ENCODE peak calls at places on chromosome 18, in seven cellular contexts. Z, B, J, M, H, V and Q are unnamed samples.

GRCh38 chr18:33472554-33472953 is 32.0 kb upstream of the CCDC178 start:
- DNase-seq in Z (no peak), B (no peak), J (no peak), M (no peak), H (no peak), V (no peak), Q (no peak)

GRCh38 chr18:28158083-28158581 is 18.8 kb downstream of the CDH2 start:
- DNase-seq in Z (no peak), B (no peak), J (no peak), M (peak), H (no peak), V (no peak), Q (no peak)

GRCh38 chr18:70195852-70196434 is 9.5 kb downstream of the RTTN start:
- DNase-seq in Z (no peak), B (peak), J (no peak), M (peak), H (peak), V (no peak), Q (peak)

GRCh38 chr18:55781481-55781957 is 193.5 kb upstream of the TCF4 start:
- DNase-seq in Z (no peak), B (no peak), J (peak), M (peak), H (peak), V (no peak), Q (no peak)

GRCh38 chr18:74509856-74510769 is 13.9 kb downstream of the CNDP2 start:
- DNase-seq in Z (no peak), B (no peak), J (no peak), M (no peak), H (no peak), V (no peak), Q (no peak)

GRCh38 chr18:46034230-46034629 is 37.8 kb downstream of the PSTPIP2 start:
- DNase-seq in Z (no peak), B (no peak), J (no peak), M (no peak), H (no peak), V (no peak), Q (no peak)

GRCh38 chr18:13260114-13260926 is 41.8 kb downstream of the LDLRAD4 start:
- DNase-seq in Z (no peak), B (no peak), J (no peak), M (no peak), H (no peak), V (no peak), Q (no peak)

GRCh38 chr18:44458777-44459176 is 221.9 kb upstream of the SETBP1 start:
- DNase-seq in Z (no peak), B (no peak), J (no peak), M (no peak), H (no peak), V (no peak), Q (no peak)

GRCh38 chr18:23784811-23785245 is 95.6 kb downstream of the LAMA3 start:
- DNase-seq in Z (no peak), B (no peak), J (no peak), M (no peak), H (no peak), V (no peak), Q (no peak)

GRCh38 chr18:75350857-75351256 is 76.6 kb downstream of the SMIM21 start:
- DNase-seq in Z (no peak), B (no peak), J (no peak), M (no peak), H (no peak), V (no peak), Q (no peak)

GRCh38 chr18:12362473-12363174 is 14.4 kb downstream of the AFG3L2 start:
- DNase-seq in Z (no peak), B (no peak), J (no peak), M (no peak), H (no peak), V (no peak), Q (no peak)

GRCh38 chr18:11577271-11578112 is 31.9 kb upstream of the SLC35G4 start:
- DNase-seq in Z (no peak), B (no peak), J (no peak), M (no peak), H (no peak), V (no peak), Q (no peak)

GRCh38 chr18:24741961-24742738 is 281.7 kb downstream of the HRH4 start:
- DNase-seq in Z (no peak), B (no peak), J (no peak), M (no peak), H (no peak), V (no peak), Q (no peak)

GRCh38 chr18:12403601-12404506 is 3.9 kb upstream of the PRELID3A start:
- DNase-seq in Z (no peak), B (no peak), J (no peak), M (no peak), H (peak), V (no peak), Q (no peak)

GRCh38 chr18:46374850-46375249 is 270.7 kb downstream of the HAUS1 start:
- DNase-seq in Z (no peak), B (no peak), J (no peak), M (peak), H (peak), V (no peak), Q (no peak)

GRCh38 chr18:45521151-45521550 is 94.1 kb upstream of the SLC14A2 start:
- DNase-seq in Z (no peak), B (no peak), J (no peak), M (no peak), H (no peak), V (no peak), Q (no peak)

GRCh38 chr18:40813116-40813515 is 1141.9 kb upstream of the PIK3C3 start:
- DNase-seq in Z (no peak), B (no peak), J (no peak), M (no peak), H (no peak), V (no peak), Q (no peak)

GRCh38 chr18:57856707-57857280 is 53.7 kb upstream of the ATP8B1 start:
- DNase-seq in Z (no peak), B (no peak), J (no peak), M (no peak), H (no peak), V (no peak), Q (no peak)

GRCh38 chr18:24514439-24514838 is 54.0 kb downstream of the HRH4 start:
- DNase-seq in Z (peak), B (peak), J (no peak), M (peak), H (peak), V (no peak), Q (peak)

GRCh38 chr18:31041346-31042067 is 1.0 kb downstream of the DSC3 start:
- DNase-seq in Z (peak), B (no peak), J (peak), M (peak), H (no peak), V (no peak), Q (no peak)

GRCh38 chr18:35949903-35950627 is 22.4 kb upstream of the RMP24 start:
- DNase-seq in Z (peak), B (peak), J (peak), M (peak), H (peak), V (no peak), Q (peak)

GRCh38 chr18:78587096-78587495 is 392.5 kb upstream of the SALL3 start:
- DNase-seq in Z (no peak), B (no peak), J (no peak), M (no peak), H (no peak), V (no peak), Q (no peak)

GRCh38 chr18:24811963-24812681 is 351.7 kb downstream of the HRH4 start:
- DNase-seq in Z (no peak), B (no peak), J (no peak), M (no peak), H (no peak), V (no peak), Q (no peak)

GRCh38 chr18:47422524-47422923 is 171.1 kb upstream of the SKOR2 start:
- DNase-seq in Z (no peak), B (no peak), J (no peak), M (peak), H (peak), V (no peak), Q (no peak)

GRCh38 chr18:13003466-13003896 is 12.3 kb downstream of the CEP192 start:
- DNase-seq in Z (no peak), B (peak), J (peak), M (peak), H (peak), V (no peak), Q (no peak)

GRCh38 chr18:36692331-36692730 is 136.5 kb downstream of the TPGS2 start:
- DNase-seq in Z (no peak), B (no peak), J (no peak), M (peak), H (no peak), V (no peak), Q (no peak)

GRCh38 chr18:10525563-10526210 is at the start of gene NAPG:
- DNase-seq in Z (peak), B (peak), J (peak), M (peak), H (peak), V (peak), Q (peak)

GRCh38 chr18:44545359-44545985 is 135.2 kb upstream of the SETBP1 start:
- DNase-seq in Z (no peak), B (no peak), J (no peak), M (no peak), H (no peak), V (no peak), Q (no peak)

GRCh38 chr18:48589797-48590519 is 51.1 kb downstream of the CTIF start:
- DNase-seq in Z (no peak), B (no peak), J (no peak), M (peak), H (no peak), V (no peak), Q (no peak)
- TF ChIP-seq TAF1 in Z (no peak), B (no peak), J (no peak), M (no peak), H (no peak), V (no peak), Q (no peak)

GRCh38 chr18:21448301-21448700 is 152.2 kb downstream of the ESCO1 start:
- DNase-seq in Z (no peak), B (no peak), J (no peak), M (no peak), H (no peak), V (no peak), Q (no peak)

GRCh38 chr18:21449367-21450250 is 150.9 kb downstream of the ESCO1 start:
- DNase-seq in Z (no peak), B (no peak), J (no peak), M (no peak), H (no peak), V (no peak), Q (no peak)

GRCh38 chr18:21450913-21451312 is 149.6 kb downstream of the ESCO1 start:
- DNase-seq in Z (no peak), B (no peak), J (no peak), M (no peak), H (no peak), V (no peak), Q (no peak)

GRCh38 chr18:21452381-21452780 is 148.1 kb downstream of the ESCO1 start:
- DNase-seq in Z (no peak), B (no peak), J (no peak), M (no peak), H (no peak), V (no peak), Q (no peak)

GRCh38 chr18:21450503-21450902 is 150.0 kb downstream of the ESCO1 start:
- DNase-seq in Z (no peak), B (no peak), J (no peak), M (no peak), H (no peak), V (no peak), Q (no peak)
- TF ChIP-seq TAF1 in Z (no peak), B (no peak), J (no peak), M (no peak), H (no peak), V (no peak), Q (no peak)

GRCh38 chr18:76972241-76972640 is 149.9 kb downstream of the ZNF236 start:
- DNase-seq in Z (no peak), B (no peak), J (no peak), M (no peak), H (no peak), V (no peak), Q (no peak)
- TF ChIP-seq TAF1 in Z (no peak), B (no peak), J (no peak), M (no peak), H (no peak), V (no peak), Q (no peak)

DNA sequence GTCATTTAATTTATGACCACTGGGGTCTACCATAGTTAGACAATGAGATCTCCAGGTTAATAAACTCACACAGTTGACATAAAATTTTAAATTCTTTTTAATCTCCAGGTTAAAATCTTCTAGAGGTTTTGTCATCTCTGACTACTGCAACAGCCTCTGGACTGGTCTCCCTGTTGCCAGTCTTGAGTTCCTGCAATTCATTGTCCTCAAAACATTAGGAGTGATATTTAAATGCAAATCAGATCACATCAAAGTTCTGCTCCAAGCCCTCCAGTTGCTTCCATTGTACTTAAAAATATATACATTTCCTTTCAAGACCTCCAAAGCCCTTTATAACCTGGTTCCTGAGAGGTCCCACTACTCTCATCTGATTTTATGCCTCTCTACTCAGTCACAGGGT is 18.5 kb upstream of the LINC00305 start:
- DNase-seq in Z (no peak), B (no peak), J (no peak), M (no peak), H (no peak), V (no peak), Q (no peak)
- TF ChIP-seq TAF1 in Z (no peak), B (no peak), J (no peak), M (no peak), H (no peak), V (no peak), Q (no peak)

GRCh38 chr18:22167091-22167470 is 2.3 kb upstream of the GATA6 start:
- DNase-seq in Z (no peak), B (no peak), J (no peak), M (no peak), H (no peak), V (no peak), Q (no peak)

GRCh38 chr18:22169889-22170420 is 566 bp downstream of the GATA6 start:
- DNase-seq in Z (no peak), B (peak), J (no peak), M (peak), H (no peak), V (no peak), Q (no peak)

GRCh38 chr18:22167471-22168151 is 1.8 kb upstream of the GATA6 start:
- DNase-seq in Z (no peak), B (no peak), J (peak), M (peak), H (no peak), V (no peak), Q (no peak)

GRCh38 chr18:22169011-22169888 is at the start of gene GATA6:
- DNase-seq in Z (peak), B (peak), J (peak), M (peak), H (peak), V (no peak), Q (peak)

DNA sequence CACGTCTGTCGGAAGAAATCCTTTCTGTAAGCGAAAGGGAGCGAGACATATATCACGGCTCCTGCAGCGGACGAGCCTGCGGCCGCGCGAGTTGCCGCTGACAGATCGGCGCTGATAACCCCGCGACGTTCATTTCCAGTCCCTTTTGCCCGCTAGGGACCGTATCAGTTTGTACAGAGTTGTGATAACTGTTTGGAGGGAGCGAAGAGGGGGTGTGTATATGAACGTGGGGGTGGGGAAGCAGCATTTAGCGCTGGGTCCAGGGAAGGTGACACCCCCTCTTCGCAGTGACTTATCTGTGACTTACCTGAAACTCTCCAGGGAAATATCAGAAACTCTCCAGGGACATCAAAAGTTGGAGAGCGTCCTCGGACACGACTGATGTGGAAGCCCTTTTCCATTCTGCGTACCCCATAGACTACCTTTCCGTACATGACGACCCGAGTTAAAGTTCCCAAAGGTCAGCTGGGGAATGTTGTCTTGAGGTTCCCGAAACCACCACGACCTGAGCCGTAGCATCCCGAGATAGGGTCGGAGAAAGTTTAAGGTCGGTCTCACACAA is 948 bp upstream of the GATA6 start:
- DNase-seq in Z (no peak), B (peak), J (peak), M (peak), H (peak), V (no peak), Q (no peak)
- TF ChIP-seq TAF1 in Z (no peak), B (no peak), J (no peak), M (no peak), H (no peak), V (no peak), Q (no peak)

GRCh38 chr18:3273042-3273441 is 11.1 kb downstream of the MYL12B start:
- DNase-seq in Z (no peak), B (no peak), J (no peak), M (no peak), H (no peak), V (no peak), Q (no peak)
- TF ChIP-seq TAF1 in Z (no peak), B (no peak), J (no peak), M (no peak), H (no peak), V (no peak), Q (no peak)

DNA sequence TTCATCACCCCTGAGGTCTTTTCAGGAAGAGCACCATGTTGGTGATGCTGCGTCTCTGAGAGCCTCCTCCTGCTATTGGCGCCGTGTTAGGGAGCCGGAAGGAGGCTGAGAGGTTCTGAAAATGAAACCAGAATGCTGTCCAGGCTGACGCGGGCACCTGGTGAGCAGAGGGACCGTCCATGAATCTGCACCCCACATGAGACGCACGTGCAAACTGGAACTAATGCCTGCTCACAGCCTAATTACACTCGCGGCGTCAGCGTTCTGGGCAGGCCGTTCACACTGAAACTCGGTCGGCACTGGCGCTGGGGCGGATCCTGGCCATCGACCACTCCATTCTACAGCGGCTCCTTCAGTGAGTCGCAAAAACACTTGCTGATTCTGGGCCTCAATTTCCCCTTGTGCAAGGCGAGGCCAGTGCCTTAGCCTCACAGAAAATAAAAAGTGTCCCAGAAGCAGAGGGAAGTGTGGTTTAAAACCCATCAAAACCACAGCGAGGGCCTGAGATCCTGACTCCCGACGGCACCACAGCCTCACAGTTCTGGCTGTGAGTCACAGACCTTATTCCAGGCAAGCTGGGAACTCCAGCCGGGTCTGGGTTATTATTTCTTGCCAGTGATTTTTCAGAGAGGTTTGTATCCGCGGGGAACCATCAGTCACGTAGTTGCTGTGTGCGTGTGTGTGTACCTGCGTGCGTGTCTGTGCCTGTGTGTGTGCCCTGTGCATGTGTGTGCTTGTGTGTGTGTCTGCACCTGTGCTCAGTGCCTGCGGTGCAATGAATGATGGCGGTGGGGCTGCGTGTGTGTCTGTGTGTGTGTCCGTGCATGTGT is 49.1 kb upstream of the CTDP1 start:
- DNase-seq in Z (no peak), B (no peak), J (peak), M (no peak), H (no peak), V (no peak), Q (no peak)
- TF ChIP-seq TAF1 in Z (no peak), B (no peak), J (no peak), M (no peak), H (no peak), V (no peak), Q (no peak)

GRCh38 chr18:54551590-54551989 is 39.5 kb upstream of the DYNAP start:
- DNase-seq in Z (no peak), B (no peak), J (no peak), M (no peak), H (no peak), V (no peak), Q (no peak)
- TF ChIP-seq TAF1 in Z (no peak), B (no peak), J (no peak), M (no peak), H (no peak), V (no peak), Q (no peak)

GRCh38 chr18:76672627-76673026 is 149.7 kb upstream of the ZNF236 start:
- DNase-seq in Z (no peak), B (no peak), J (no peak), M (no peak), H (no peak), V (no peak), Q (no peak)
- TF ChIP-seq TAF1 in Z (no peak), B (no peak), J (no peak), M (no peak), H (no peak), V (no peak), Q (no peak)